ENCODE peak calls at places on chromosomes 13 and 19, in eight cellular contexts. M is stimulated activated CD4-positive, alpha-beta T cell treated with anti-CD3 and anti-CD28 coated beads, Interleukin-1b, Interleukin-23, amount 100 ng/mL, for 24 hours; F is CD8-positive, alpha-beta memory T cell; D is fibroblast of mammary gland; O is T1000; V is amygdala; J is activated CD4-positive, alpha-beta T cell treated with anti-CD3 and anti-CD28 coated beads, Interleukin-2, amount 10 ng/mL, durations not matched to agents 7 days and 5 days; X is AG09309. P is an unnamed sample.

GRCh38 chr19:1417145-1417544 is 9.8 kb downstream of the DAZAP1 start:
- DNase-seq in M (no peak), F (no peak), D (peak), O (no peak), V (no peak), J (no peak), X (no peak), P (no peak)

GRCh38 chr19:13665125-13665903 is 99.0 kb upstream of the MRI1 start:
- DNase-seq in M (no peak), F (no peak), D (no peak), O (no peak), V (no peak), J (no peak), X (no peak), P (no peak)

GRCh38 chr13:26062853-26063444 is 11.1 kb upstream of the SHISA2 start:
- DNase-seq in M (no peak), F (no peak), D (peak), O (no peak), V (peak), J (peak), X (peak), P (peak)

GRCh38 chr13:30744056-30744684 is 8.8 kb downstream of the ALOX5AP start:
- DNase-seq in M (peak), F (peak), D (peak), O (no peak), V (no peak), J (peak), X (no peak), P (peak)

GRCh38 chr19:17457621-17458020 is 3.1 kb downstream of the NXNL1 start:
- DNase-seq in M (no peak), F (no peak), D (no peak), O (no peak), V (no peak), J (no peak), X (no peak), P (no peak)

GRCh38 chr13:110113284-110113764 is 193.6 kb downstream of the COL4A1 start:
- DNase-seq in M (no peak), F (no peak), D (peak), O (peak), V (no peak), J (no peak), X (no peak), P (peak)

GRCh38 chr19:24029941-24030636 is 56.9 kb upstream of the ZNF254 start:
- DNase-seq in M (no peak), F (no peak), D (no peak), O (no peak), V (no peak), J (no peak), X (no peak), P (no peak)

GRCh38 chr13:86922936-86923335 is 748.2 kb upstream of the SLITRK5 start:
- DNase-seq in M (no peak), F (no peak), D (peak), O (no peak), V (no peak), J (no peak), X (no peak), P (no peak)

GRCh38 chr19:33631628-33631995 is 9.9 kb downstream of the CHST8 start:
- DNase-seq in M (no peak), F (no peak), D (no peak), O (no peak), V (no peak), J (no peak), X (no peak), P (no peak)

GRCh38 chr13:32645854-32646253 is 59.6 kb downstream of the PDS5B start:
- DNase-seq in M (peak), F (no peak), D (no peak), O (no peak), V (no peak), J (peak), X (no peak), P (no peak)

GRCh38 chr13:49064459-49064858 is 88.7 kb downstream of the FNDC3A start:
- DNase-seq in M (no peak), F (no peak), D (no peak), O (no peak), V (no peak), J (no peak), X (no peak), P (no peak)

GRCh38 chr19:56309511-56310185 is 5.0 kb downstream of the ZSCAN5A start:
- DNase-seq in M (peak), F (peak), D (peak), O (no peak), V (no peak), J (peak), X (no peak), P (peak)

GRCh38 chr13:25738342-25738771 is 313.5 kb downstream of the SHISA2 start:
- DNase-seq in M (no peak), F (no peak), D (no peak), O (no peak), V (no peak), J (no peak), X (no peak), P (peak)

GRCh38 chr19:19537321-19538048 is 580 bp upstream of the CILP2 start:
- DNase-seq in M (no peak), F (no peak), D (no peak), O (no peak), V (no peak), J (no peak), X (no peak), P (no peak)

GRCh38 chr13:81639984-81640582 is 1299.2 kb upstream of the SPRY2 start:
- DNase-seq in M (no peak), F (no peak), D (no peak), O (no peak), V (no peak), J (no peak), X (no peak), P (peak)

GRCh38 chr13:113110852-113111315 is 5.3 kb downstream of the F7 start:
- DNase-seq in M (no peak), F (no peak), D (no peak), O (peak), V (no peak), J (no peak), X (no peak), P (no peak)

P was measured in epithelial cell of esophagus.